ENCODE peak calls at places on chromosomes 5 and 9, in six cellular contexts. One of them, this sample, is unnamed.

GRCh38 chr9:4293293-4293931 is 6.5 kb downstream of the GLIS3 start:
- DNase-seq in heart left ventricle: no peak
- DNase-seq in ovary: no peak
- DNase-seq in transverse colon: no peak
- DNase-seq in breast epithelium: no peak
- DNase-seq in neural progenitor cell: peak; percentile 23
- DNase-seq in this sample: no peak

GRCh38 chr5:111367081-111367480 is 142.9 kb downstream of the CAMK4 start:
- DNase-seq in heart left ventricle: no peak
- DNase-seq in ovary: no peak
- DNase-seq in transverse colon: no peak
- DNase-seq in breast epithelium: no peak
- DNase-seq in neural progenitor cell: no peak
- DNase-seq in this sample: no peak

GRCh38 chr9:503881-504852 is 289.5 kb downstream of the DOCK8 start:
- DNase-seq in heart left ventricle: peak; percentile 67
- DNase-seq in ovary: peak; percentile 84
- DNase-seq in transverse colon: peak; percentile 88
- DNase-seq in breast epithelium: peak; percentile 50
- DNase-seq in neural progenitor cell: peak; percentile 94
- DNase-seq in this sample: peak; percentile 70

GRCh38 chr5:43416988-43417394 is 4.8 kb upstream of the CCL28 start:
- DNase-seq in heart left ventricle: no peak
- DNase-seq in ovary: no peak
- DNase-seq in transverse colon: no peak
- DNase-seq in breast epithelium: no peak
- DNase-seq in neural progenitor cell: no peak
- DNase-seq in this sample: no peak

GRCh38 chr5:139648205-139649081 is at the start of gene CXXC5:
- DNase-seq in heart left ventricle: peak; percentile 89
- DNase-seq in ovary: peak; percentile 75
- DNase-seq in transverse colon: peak; percentile 90
- DNase-seq in breast epithelium: no peak
- DNase-seq in neural progenitor cell: peak; percentile 94
- DNase-seq in this sample: no peak

GRCh38 chr5:106875591-106876297 is 795.0 kb downstream of the EFNA5 start:
- DNase-seq in heart left ventricle: no peak
- DNase-seq in ovary: no peak
- DNase-seq in transverse colon: no peak
- DNase-seq in breast epithelium: no peak
- DNase-seq in neural progenitor cell: peak; percentile 11
- DNase-seq in this sample: no peak

GRCh38 chr9:136785956-136786355 is 5.2 kb upstream of the TMEM141 start:
- DNase-seq in heart left ventricle: no peak
- DNase-seq in ovary: no peak
- DNase-seq in transverse colon: no peak
- DNase-seq in breast epithelium: no peak
- DNase-seq in neural progenitor cell: no peak
- DNase-seq in this sample: no peak

GRCh38 chr5:39224196-39224754 is 4.9 kb upstream of the FYB1 start:
- DNase-seq in heart left ventricle: no peak
- DNase-seq in ovary: no peak
- DNase-seq in transverse colon: peak; percentile 82
- DNase-seq in breast epithelium: no peak
- DNase-seq in neural progenitor cell: peak; percentile 33
- DNase-seq in this sample: no peak

GRCh38 chr9:95313010-95313498 is 4.5 kb downstream of the FANCC start:
- DNase-seq in heart left ventricle: peak; percentile 37
- DNase-seq in ovary: peak; percentile 55
- DNase-seq in transverse colon: peak; percentile 83
- DNase-seq in breast epithelium: peak; percentile 47
- DNase-seq in neural progenitor cell: peak; percentile 62
- DNase-seq in this sample: no peak

GRCh38 chr5:175340180-175340579 is 103.8 kb downstream of the DRD1 start:
- DNase-seq in heart left ventricle: no peak
- DNase-seq in ovary: no peak
- DNase-seq in transverse colon: no peak
- DNase-seq in breast epithelium: no peak
- DNase-seq in neural progenitor cell: no peak
- DNase-seq in this sample: no peak

GRCh38 chr5:36575367-36575781 is 31.0 kb upstream of the SLC1A3 start:
- DNase-seq in heart left ventricle: no peak
- DNase-seq in ovary: no peak
- DNase-seq in transverse colon: no peak
- DNase-seq in breast epithelium: no peak
- DNase-seq in neural progenitor cell: no peak
- DNase-seq in this sample: no peak

GRCh38 chr5:115170924-115171510 is 1.3 kb upstream of the TRIM36 start:
- DNase-seq in heart left ventricle: no peak
- DNase-seq in ovary: no peak
- DNase-seq in transverse colon: no peak
- DNase-seq in breast epithelium: no peak
- DNase-seq in neural progenitor cell: no peak
- DNase-seq in this sample: no peak

GRCh38 chr5:116273458-116274242 is 188.8 kb downstream of the COMMD10 start:
- DNase-seq in heart left ventricle: no peak
- DNase-seq in ovary: no peak
- DNase-seq in transverse colon: no peak
- DNase-seq in breast epithelium: no peak
- DNase-seq in neural progenitor cell: no peak
- DNase-seq in this sample: no peak

GRCh38 chr5:25006734-25007133 is 362.0 kb upstream of the CDH10 start:
- DNase-seq in heart left ventricle: no peak
- DNase-seq in ovary: no peak
- DNase-seq in transverse colon: no peak
- DNase-seq in breast epithelium: no peak
- DNase-seq in neural progenitor cell: peak; percentile 57
- DNase-seq in this sample: no peak

GRCh38 chr9:133269537-133270357 is 5.3 kb downstream of the ABO start:
- DNase-seq in heart left ventricle: no peak
- DNase-seq in ovary: peak; percentile 46
- DNase-seq in transverse colon: no peak
- DNase-seq in breast epithelium: no peak
- DNase-seq in neural progenitor cell: no peak
- DNase-seq in this sample: no peak

GRCh38 chr5:16600397-16600796 is 16.4 kb downstream of the RETREG1 start:
- DNase-seq in heart left ventricle: peak; percentile 80
- DNase-seq in ovary: peak; percentile 86
- DNase-seq in transverse colon: no peak
- DNase-seq in breast epithelium: no peak
- DNase-seq in neural progenitor cell: no peak
- DNase-seq in this sample: no peak

GRCh38 chr9:101999441-101999840 is 261.0 kb upstream of the GRIN3A start:
- DNase-seq in heart left ventricle: no peak
- DNase-seq in ovary: no peak
- DNase-seq in transverse colon: no peak
- DNase-seq in breast epithelium: no peak
- DNase-seq in neural progenitor cell: peak; percentile 3
- DNase-seq in this sample: no peak

GRCh38 chr9:69637801-69638200 is 34.4 kb downstream of the APBA1 start:
- DNase-seq in heart left ventricle: no peak
- DNase-seq in ovary: no peak
- DNase-seq in transverse colon: no peak
- DNase-seq in breast epithelium: no peak
- DNase-seq in neural progenitor cell: no peak
- DNase-seq in this sample: no peak

GRCh38 chr9:94648191-94648590 is 8.9 kb upstream of the FBP1 start:
- DNase-seq in heart left ventricle: no peak
- DNase-seq in ovary: no peak
- DNase-seq in transverse colon: no peak
- DNase-seq in breast epithelium: no peak
- DNase-seq in neural progenitor cell: no peak
- DNase-seq in this sample: no peak

GRCh38 chr5:89313804-89314588 is 431.0 kb upstream of the MEF2C start:
- DNase-seq in heart left ventricle: no peak
- DNase-seq in ovary: no peak
- DNase-seq in transverse colon: peak; percentile 8
- DNase-seq in breast epithelium: no peak
- DNase-seq in neural progenitor cell: no peak
- DNase-seq in this sample: no peak

GRCh38 chr5:135568923-135569360 is 9.8 kb downstream of the CXCL14 start:
- DNase-seq in heart left ventricle: no peak
- DNase-seq in ovary: no peak
- DNase-seq in transverse colon: no peak
- DNase-seq in breast epithelium: no peak
- DNase-seq in neural progenitor cell: no peak
- DNase-seq in this sample: no peak

GRCh38 chr9:126550891-126551351 is 62.8 kb upstream of the LMX1B start:
- DNase-seq in heart left ventricle: no peak
- DNase-seq in ovary: no peak
- DNase-seq in transverse colon: no peak
- DNase-seq in breast epithelium: peak; percentile 20
- DNase-seq in neural progenitor cell: no peak
- DNase-seq in this sample: no peak

GRCh38 chr9:35195683-35196082 is 33.9 kb downstream of the UNC13B start:
- DNase-seq in heart left ventricle: no peak
- DNase-seq in ovary: no peak
- DNase-seq in transverse colon: no peak
- DNase-seq in breast epithelium: no peak
- DNase-seq in neural progenitor cell: no peak
- DNase-seq in this sample: no peak

DNA sequence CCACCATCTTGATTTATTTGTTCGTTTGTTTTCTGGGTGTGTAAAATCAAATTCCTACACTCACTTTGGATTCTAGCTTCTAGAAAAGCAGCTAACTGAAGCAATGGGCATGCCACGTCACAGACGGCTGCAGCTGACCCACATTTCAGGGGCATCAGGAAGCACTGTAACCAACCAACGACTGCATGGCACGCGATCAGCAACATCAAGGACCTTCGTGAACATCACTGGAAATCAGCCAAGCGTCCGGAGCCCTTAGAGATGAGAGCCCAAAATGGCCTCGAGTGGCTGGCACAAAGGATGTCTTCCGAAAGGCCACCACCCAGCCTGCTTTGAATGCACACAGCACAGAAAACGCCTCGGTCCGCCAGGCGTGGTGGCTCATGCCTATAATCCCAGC is 191.1 kb downstream of the OLFM1 start:
- DNase-seq in heart left ventricle: no peak
- DNase-seq in ovary: no peak
- DNase-seq in transverse colon: no peak
- DNase-seq in breast epithelium: no peak
- DNase-seq in neural progenitor cell: no peak
- DNase-seq in this sample: no peak
- H3K9me3 ChIP-seq in heart left ventricle: no peaks in the 10 kb centered on the region
- H3K9me3 ChIP-seq in ovary: no peaks in the 10 kb centered on the region
- H3K9me3 ChIP-seq in transverse colon: no peaks in the 10 kb centered on the region
- H3K9me3 ChIP-seq in breast epithelium: no peaks in the 10 kb centered on the region
- H3K9me3 ChIP-seq in neural progenitor cell: no peaks in the 10 kb centered on the region
- H3K9me3 ChIP-seq in this sample: no peaks in the 10 kb centered on the region

DNA sequence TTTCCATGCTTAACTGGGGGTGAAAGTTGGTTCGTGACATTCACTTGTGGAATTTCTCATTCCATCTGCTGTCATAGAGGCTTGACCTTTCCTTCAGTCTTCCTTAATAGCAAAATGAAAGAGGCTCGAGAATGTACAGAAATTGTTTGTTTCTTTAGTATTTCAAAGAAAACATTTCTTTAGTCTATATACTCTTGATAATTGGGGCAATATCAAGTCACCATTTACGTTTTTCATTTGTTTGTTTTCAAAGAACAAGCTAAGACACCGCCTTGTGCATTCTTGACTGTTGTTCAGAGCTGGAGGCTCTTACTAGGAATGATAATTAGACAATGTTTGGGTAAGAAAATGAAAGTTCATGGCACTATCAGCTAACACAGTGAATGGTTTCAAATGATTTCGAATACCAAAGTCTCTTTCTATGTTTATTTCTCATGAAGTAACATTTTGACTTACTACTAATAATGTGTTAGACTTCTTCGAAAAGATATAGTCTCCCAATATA is 835.4 kb downstream of the SEMA5A start:
- DNase-seq in heart left ventricle: no peak
- DNase-seq in ovary: no peak
- DNase-seq in transverse colon: no peak
- DNase-seq in breast epithelium: no peak
- DNase-seq in neural progenitor cell: no peak
- DNase-seq in this sample: no peak
- H3K9me3 ChIP-seq in heart left ventricle: no peaks in the 10 kb centered on the region
- H3K9me3 ChIP-seq in ovary: no peaks in the 10 kb centered on the region
- H3K9me3 ChIP-seq in transverse colon: no peaks in the 10 kb centered on the region
- H3K9me3 ChIP-seq in breast epithelium: no peaks in the 10 kb centered on the region
- H3K9me3 ChIP-seq in neural progenitor cell: no peaks in the 10 kb centered on the region
- H3K9me3 ChIP-seq in this sample: no peaks in the 10 kb centered on the region

GRCh38 chr5:178234121-178234752 is 1.6 kb upstream of the PHYKPL start:
- DNase-seq in heart left ventricle: no peak
- DNase-seq in ovary: no peak
- DNase-seq in transverse colon: no peak
- DNase-seq in breast epithelium: no peak
- DNase-seq in neural progenitor cell: no peak
- DNase-seq in this sample: no peak

GRCh38 chr5:178236685-178237084 is 4.1 kb upstream of the PHYKPL start:
- DNase-seq in heart left ventricle: peak; percentile 75
- DNase-seq in ovary: no peak
- DNase-seq in transverse colon: no peak
- DNase-seq in breast epithelium: peak; percentile 69
- DNase-seq in neural progenitor cell: no peak
- DNase-seq in this sample: no peak

GRCh38 chr5:178234753-178235599 is 2.4 kb upstream of the PHYKPL start:
- DNase-seq in heart left ventricle: peak; percentile 71
- DNase-seq in ovary: peak; percentile 71
- DNase-seq in transverse colon: peak; percentile 84
- DNase-seq in breast epithelium: no peak
- DNase-seq in neural progenitor cell: peak; percentile 89
- DNase-seq in this sample: peak; percentile 48

GRCh38 chr5:178236126-178236525 is 3.5 kb upstream of the PHYKPL start:
- DNase-seq in heart left ventricle: no peak
- DNase-seq in ovary: no peak
- DNase-seq in transverse colon: no peak
- DNase-seq in breast epithelium: no peak
- DNase-seq in neural progenitor cell: no peak
- DNase-seq in this sample: no peak

DNA sequence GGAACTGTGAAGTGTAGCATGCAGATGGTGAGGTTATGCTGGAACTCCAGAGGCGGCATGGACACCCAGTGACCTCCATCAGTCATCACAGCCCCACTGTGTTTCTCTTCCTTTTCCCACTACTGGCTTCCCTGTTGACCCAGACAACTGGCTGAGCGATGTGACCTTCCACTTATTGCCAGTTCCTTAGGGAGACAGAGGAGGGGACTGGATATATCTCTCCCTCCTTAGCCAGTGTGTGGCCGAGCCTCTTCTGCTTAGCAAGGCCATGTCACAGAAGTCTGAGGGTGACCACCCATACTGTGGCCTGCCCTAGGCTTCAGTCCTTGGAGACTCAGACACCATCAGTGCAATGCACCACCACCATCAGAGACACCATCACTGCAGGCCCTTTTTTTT is 3.0 kb upstream of the PHYKPL start:
- DNase-seq in heart left ventricle: no peak
- DNase-seq in ovary: no peak
- DNase-seq in transverse colon: no peak
- DNase-seq in breast epithelium: no peak
- DNase-seq in neural progenitor cell: no peak
- DNase-seq in this sample: no peak
- H3K9me3 ChIP-seq in heart left ventricle: no peaks in the 10 kb centered on the region
- H3K9me3 ChIP-seq in ovary: no peaks in the 10 kb centered on the region
- H3K9me3 ChIP-seq in transverse colon: no peaks in the 10 kb centered on the region
- H3K9me3 ChIP-seq in breast epithelium: no peaks in the 10 kb centered on the region
- H3K9me3 ChIP-seq in neural progenitor cell: no peaks in the 10 kb centered on the region
- H3K9me3 ChIP-seq in this sample: no peaks in the 10 kb centered on the region

GRCh38 chr5:141303756-141304155 is at the start of gene SLC25A2:
- DNase-seq in heart left ventricle: no peak
- DNase-seq in ovary: no peak
- DNase-seq in transverse colon: no peak
- DNase-seq in breast epithelium: no peak
- DNase-seq in neural progenitor cell: no peak
- DNase-seq in this sample: no peak

GRCh38 chr5:141306630-141307029 is 2.8 kb upstream of the SLC25A2 start:
- DNase-seq in heart left ventricle: no peak
- DNase-seq in ovary: no peak
- DNase-seq in transverse colon: no peak
- DNase-seq in breast epithelium: no peak
- DNase-seq in neural progenitor cell: no peak
- DNase-seq in this sample: no peak
- H3K9me3 ChIP-seq in heart left ventricle: peaks cover 99% of the 10 kb centered on the region
- H3K9me3 ChIP-seq in ovary: no peaks in the 10 kb centered on the region
- H3K9me3 ChIP-seq in transverse colon: peaks cover 87% of the 10 kb centered on the region
- H3K9me3 ChIP-seq in breast epithelium: peaks cover 100% of the 10 kb centered on the region
- H3K9me3 ChIP-seq in neural progenitor cell: no peaks in the 10 kb centered on the region
- H3K9me3 ChIP-seq in this sample: peaks cover 9% of the 10 kb centered on the region

This sample was measured in T-helper 17 cell.